ENCODE peak calls at places on chromosomes 13 and 19, in eight cellular contexts. D is AG04449; X is GM13977; L is gastrocnemius medialis; O is CD4-positive, alpha-beta T cell; Z is heart left ventricle; F is CD8-positive, alpha-beta T cell; E is foreskin fibroblast. N is an unnamed sample.

GRCh38 chr19:1675633-1676350 is 23.4 kb upstream of the TCF3 start:
- DNase-seq in D (no peak), X (no peak), L (no peak), O (no peak), Z (no peak), F (no peak), E (no peak), N (no peak)

GRCh38 chr13:97974773-97975172 is 21.3 kb downstream of the IPO5 start:
- DNase-seq in D (no peak), X (no peak), L (no peak), O (no peak), Z (no peak), F (no peak), E (peak; percentile 35), N (no peak)

GRCh38 chr19:6925801-6926751 is 38.7 kb downstream of the ADGRE1 start:
- DNase-seq in D (no peak), X (peak; percentile 54), L (no peak), O (no peak), Z (no peak), F (no peak), E (no peak), N (peak; percentile 22)

GRCh38 chr19:11880598-11880997 is 7.0 kb upstream of the ZNF69 start:
- DNase-seq in D (no peak), X (no peak), L (no peak), O (no peak), Z (no peak), F (no peak), E (no peak), N (no peak)

GRCh38 chr13:99125335-99125915 is 75.2 kb upstream of the UBAC2 start:
- DNase-seq in D (no peak), X (no peak), L (no peak), O (no peak), Z (no peak), F (no peak), E (peak; percentile 4), N (no peak)

GRCh38 chr19:1172353-1173159 is 1.5 kb downstream of the SBNO2 start:
- DNase-seq in D (no peak), X (no peak), L (peak; percentile 67), O (no peak), Z (peak; percentile 56), F (no peak), E (peak; percentile 81), N (no peak)

GRCh38 chr13:77422724-77423123 is 95.8 kb upstream of the MYCBP2 start:
- DNase-seq in D (no peak), X (no peak), L (no peak), O (no peak), Z (no peak), F (no peak), E (no peak), N (no peak)

GRCh38 chr13:98416408-98416807 is 160.5 kb downstream of the STK24 start:
- DNase-seq in D (no peak), X (no peak), L (no peak), O (no peak), Z (no peak), F (no peak), E (no peak), N (no peak)

GRCh38 chr13:109389892-109390345 is 396.5 kb downstream of the IRS2 start:
- DNase-seq in D (no peak), X (no peak), L (no peak), O (no peak), Z (no peak), F (no peak), E (peak; percentile 72), N (no peak)

GRCh38 chr19:5534787-5535586 is 32.8 kb downstream of the TINCR start:
- DNase-seq in D (no peak), X (no peak), L (no peak), O (no peak), Z (no peak), F (no peak), E (peak; percentile 26), N (no peak)

GRCh38 chr19:44847144-44848035 is 1.3 kb downstream of the NECTIN2 start:
- DNase-seq in D (no peak), X (no peak), L (peak; percentile 46), O (no peak), Z (peak; percentile 82), F (no peak), E (peak; percentile 80), N (peak; percentile 14)

GRCh38 chr13:41622545-41623429 is 165.4 kb downstream of the RGCC start:
- DNase-seq in D (no peak), X (no peak), L (no peak), O (no peak), Z (no peak), F (no peak), E (peak; percentile 88), N (no peak)

GRCh38 chr19:49017666-49018351 is 918 bp upstream of the LHB start:
- DNase-seq in D (no peak), X (peak; percentile 89), L (peak; percentile 35), O (peak; percentile 67), Z (peak; percentile 39), F (peak; percentile 64), E (peak; percentile 81), N (peak; percentile 79)

GRCh38 chr19:51327066-51327985 is 14.6 kb downstream of the VSIG10L start:
- DNase-seq in D (no peak), X (peak; percentile 91), L (no peak), O (peak; percentile 19), Z (peak; percentile 30), F (peak; percentile 33), E (peak; percentile 55), N (peak; percentile 84)
- TF ChIP-seq CTCF in D (peak; percentile 10), X (peak; percentile 42), L (no peak), O (no peak), Z (peak; percentile 20), F (no peak), E (no peak), N (peak; percentile 31)

GRCh38 chr19:46621191-46622117 is 3.4 kb downstream of the PTGIR start:
- DNase-seq in D (no peak), X (no peak), L (no peak), O (no peak), Z (no peak), F (no peak), E (no peak), N (no peak)
- TF ChIP-seq CTCF in D (no peak), X (peak; percentile 31), L (no peak), O (no peak), Z (no peak), F (no peak), E (peak; percentile 13), N (peak; percentile 15)

GRCh38 chr13:39655569-39656324 is at the start of gene COG6:
- DNase-seq in D (no peak), X (peak; percentile 90), L (peak; percentile 82), O (peak; percentile 96), Z (peak; percentile 87), F (peak; percentile 97), E (peak; percentile 93), N (peak; percentile 92)
- TF ChIP-seq CTCF in D (peak; percentile 29), X (no peak), L (no peak), O (peak; percentile 15), Z (peak; percentile 8), F (no peak), E (no peak), N (no peak)

GRCh38 chr19:3691372-3691716 is 8.9 kb downstream of the PIP5K1C start:
- DNase-seq in D (no peak), X (no peak), L (no peak), O (no peak), Z (no peak), F (no peak), E (no peak), N (no peak)

GRCh38 chr19:3684817-3685410 is 15.4 kb downstream of the PIP5K1C start:
- DNase-seq in D (no peak), X (no peak), L (no peak), O (no peak), Z (no peak), F (no peak), E (no peak), N (no peak)

GRCh38 chr19:3687393-3687773 is 12.9 kb downstream of the PIP5K1C start:
- DNase-seq in D (no peak), X (no peak), L (no peak), O (no peak), Z (no peak), F (no peak), E (no peak), N (no peak)

GRCh38 chr19:3690551-3691371 is 9.5 kb downstream of the PIP5K1C start:
- DNase-seq in D (no peak), X (no peak), L (no peak), O (no peak), Z (no peak), F (no peak), E (no peak), N (no peak)

GRCh38 chr19:3687774-3688706 is 12.2 kb downstream of the PIP5K1C start:
- DNase-seq in D (no peak), X (peak; percentile 80), L (no peak), O (no peak), Z (no peak), F (peak; percentile 56), E (no peak), N (peak; percentile 69)
- TF ChIP-seq CTCF in D (no peak), X (no peak), L (no peak), O (no peak), Z (no peak), F (no peak), E (no peak), N (no peak)

GRCh38 chr19:14113762-14114414 is 3.7 kb downstream of the PRKACA start:
- DNase-seq in D (no peak), X (no peak), L (peak; percentile 89), O (peak; percentile 36), Z (no peak), F (peak; percentile 22), E (no peak), N (no peak)
- TF ChIP-seq CTCF in D (no peak), X (peak; percentile 50), L (peak; percentile 93), O (no peak), Z (peak; percentile 35), F (no peak), E (peak; percentile 13), N (peak; percentile 27)

GRCh38 chr19:21505459-21506393 is at the start of gene ZNF429:
- DNase-seq in D (peak; percentile 57), X (peak; percentile 91), L (peak; percentile 94), O (peak; percentile 79), Z (peak; percentile 93), F (peak; percentile 93), E (peak; percentile 95), N (peak; percentile 93)
- TF ChIP-seq CTCF in D (no peak), X (peak; percentile 14), L (no peak), O (no peak), Z (peak; percentile 31), F (no peak), E (no peak), N (no peak)

DNA sequence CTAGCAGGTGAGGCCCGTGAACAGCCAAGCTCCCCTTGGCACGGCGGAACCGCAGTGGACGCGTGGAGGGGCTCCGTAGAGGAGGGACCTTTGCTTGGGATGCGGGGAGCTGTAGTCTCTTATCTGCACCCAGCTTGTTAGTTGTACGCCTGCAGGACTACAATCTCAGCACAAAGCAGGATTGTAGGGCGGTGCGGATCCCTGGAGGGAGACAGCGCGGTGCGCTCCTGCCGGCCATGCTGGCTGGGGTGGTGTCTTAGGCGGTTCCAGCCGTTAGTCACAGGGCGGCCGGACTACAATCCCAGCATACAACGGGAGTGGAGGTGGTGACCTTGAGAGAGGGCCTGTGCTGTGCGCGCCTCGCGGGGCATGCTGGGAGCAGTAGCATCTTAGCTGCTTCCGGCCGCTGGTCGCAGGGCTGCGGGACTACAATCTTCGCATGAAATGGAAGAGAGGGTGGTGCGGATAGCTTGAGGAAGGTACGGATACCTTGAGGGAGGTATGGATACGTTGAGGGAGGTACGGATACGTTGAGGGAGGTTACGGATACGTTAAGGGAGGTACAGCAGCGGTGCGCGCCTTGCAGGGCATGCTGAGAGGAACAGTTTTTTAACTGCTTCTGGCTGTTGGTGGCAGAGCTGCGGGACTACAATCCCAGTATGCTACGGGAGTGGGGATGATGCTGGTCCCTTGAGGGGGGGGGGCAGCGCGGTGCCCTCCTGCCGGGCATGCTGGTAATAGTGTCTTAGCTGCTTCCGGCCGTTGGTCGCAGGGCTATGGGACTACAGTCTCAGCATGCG is 1419.1 kb downstream of the UQCRFS1 start:
- DNase-seq in D (peak; percentile 58), X (peak; percentile 87), L (peak; percentile 94), O (peak; percentile 82), Z (peak; percentile 92), F (peak; percentile 93), E (peak; percentile 98), N (peak; percentile 92)
- TF ChIP-seq CTCF in D (no peak), X (no peak), L (no peak), O (no peak), Z (peak; percentile 11), F (no peak), E (no peak), N (no peak)